ENCODE peak calls at places on chromosomes 4 and X, in five cellular contexts. One of them, this sample, is unnamed.

GRCh38 chr4:87209696-87210095 is 10.7 kb downstream of the KLHL8 start:
- DNase-seq in CD4-positive, alpha-beta memory T cell: no peak
- DNase-seq in A549: no peak
- DNase-seq in left ventricle myocardium inferior: peak
- DNase-seq in GM23248: peak
- DNase-seq in this sample: peak

GRCh38 chrX:136953867-136954787 is 73.6 kb upstream of the RBMX start:
- DNase-seq in CD4-positive, alpha-beta memory T cell: peak
- DNase-seq in A549: peak
- DNase-seq in left ventricle myocardium inferior: peak
- DNase-seq in GM23248: peak
- DNase-seq in this sample: peak

GRCh38 chr4:151808120-151808529 is 47.3 kb upstream of the GATB start:
- DNase-seq in CD4-positive, alpha-beta memory T cell: no peak
- DNase-seq in A549: no peak
- DNase-seq in left ventricle myocardium inferior: no peak
- DNase-seq in GM23248: peak
- DNase-seq in this sample: no peak

GRCh38 chr4:69995526-69996016 is at the start of gene STATH:
- DNase-seq in CD4-positive, alpha-beta memory T cell: no peak
- DNase-seq in A549: no peak
- DNase-seq in left ventricle myocardium inferior: no peak
- DNase-seq in GM23248: no peak
- DNase-seq in this sample: no peak

GRCh38 chr4:37197899-37198298 is 46.6 kb upstream of the NWD2 start:
- DNase-seq in CD4-positive, alpha-beta memory T cell: no peak
- DNase-seq in A549: no peak
- DNase-seq in left ventricle myocardium inferior: no peak
- DNase-seq in GM23248: no peak
- DNase-seq in this sample: no peak

GRCh38 chr4:37966044-37966443 is 5.8 kb downstream of the PTTG2 start:
- DNase-seq in CD4-positive, alpha-beta memory T cell: no peak
- DNase-seq in A549: no peak
- DNase-seq in left ventricle myocardium inferior: no peak
- DNase-seq in GM23248: no peak
- DNase-seq in this sample: no peak

GRCh38 chr4:121219222-121219621 is 55.1 kb upstream of the TNIP3 start:
- DNase-seq in CD4-positive, alpha-beta memory T cell: no peak
- DNase-seq in A549: no peak
- DNase-seq in left ventricle myocardium inferior: no peak
- DNase-seq in GM23248: no peak
- DNase-seq in this sample: no peak

GRCh38 chrX:68843992-68844391 is 15.2 kb downstream of the EFNB1 start:
- DNase-seq in CD4-positive, alpha-beta memory T cell: no peak
- DNase-seq in A549: no peak
- DNase-seq in left ventricle myocardium inferior: no peak
- DNase-seq in GM23248: no peak
- DNase-seq in this sample: no peak

GRCh38 chr4:165905405-165906027 is 32.5 kb downstream of the TLL1 start:
- DNase-seq in CD4-positive, alpha-beta memory T cell: no peak
- DNase-seq in A549: peak
- DNase-seq in left ventricle myocardium inferior: no peak
- DNase-seq in GM23248: no peak
- DNase-seq in this sample: no peak

GRCh38 chr4:78560296-78560963 is 8.9 kb downstream of the ANXA3 start:
- DNase-seq in CD4-positive, alpha-beta memory T cell: no peak
- DNase-seq in A549: peak
- DNase-seq in left ventricle myocardium inferior: no peak
- DNase-seq in GM23248: peak
- DNase-seq in this sample: no peak
- H3K27ac ChIP-seq in CD4-positive, alpha-beta memory T cell: no peak
- H3K27ac ChIP-seq in A549: peak
- H3K27ac ChIP-seq in left ventricle myocardium inferior: peak
- H3K27ac ChIP-seq in GM23248: no peak
- H3K27ac ChIP-seq in this sample: no peak

GRCh38 chr4:183987987-183988392 is 82.9 kb downstream of the STOX2 start:
- DNase-seq in CD4-positive, alpha-beta memory T cell: no peak
- DNase-seq in A549: peak
- DNase-seq in left ventricle myocardium inferior: peak
- DNase-seq in GM23248: peak
- DNase-seq in this sample: peak
- H3K4me3 ChIP-seq in CD4-positive, alpha-beta memory T cell: no peak
- H3K4me3 ChIP-seq in A549: peak
- H3K4me3 ChIP-seq in left ventricle myocardium inferior: peak
- H3K4me3 ChIP-seq in GM23248: peak
- H3K4me3 ChIP-seq in this sample: no peak

GRCh38 chrX:129783176-129783776 is 3.5 kb downstream of the SASH3 start:
- DNase-seq in CD4-positive, alpha-beta memory T cell: no peak
- DNase-seq in A549: no peak
- DNase-seq in left ventricle myocardium inferior: no peak
- DNase-seq in GM23248: no peak
- DNase-seq in this sample: no peak
- H3K27ac ChIP-seq in CD4-positive, alpha-beta memory T cell: peak
- H3K27ac ChIP-seq in A549: no peak
- H3K27ac ChIP-seq in left ventricle myocardium inferior: no peak
- H3K27ac ChIP-seq in GM23248: no peak
- H3K27ac ChIP-seq in this sample: no peak

GRCh38 chrX:56729152-56729557 is at the start of gene NBDY:
- DNase-seq in CD4-positive, alpha-beta memory T cell: peak
- DNase-seq in A549: peak
- DNase-seq in left ventricle myocardium inferior: peak
- DNase-seq in GM23248: peak
- DNase-seq in this sample: peak

GRCh38 chrX:56727531-56727930 is 1.5 kb upstream of the NBDY start:
- DNase-seq in CD4-positive, alpha-beta memory T cell: no peak
- DNase-seq in A549: no peak
- DNase-seq in left ventricle myocardium inferior: no peak
- DNase-seq in GM23248: no peak
- DNase-seq in this sample: no peak

GRCh38 chrX:56728321-56728720 is 722 bp upstream of the NBDY start:
- DNase-seq in CD4-positive, alpha-beta memory T cell: no peak
- DNase-seq in A549: peak
- DNase-seq in left ventricle myocardium inferior: no peak
- DNase-seq in GM23248: peak
- DNase-seq in this sample: no peak

GRCh38 chrX:56726609-56727008 is 2.4 kb upstream of the NBDY start:
- DNase-seq in CD4-positive, alpha-beta memory T cell: peak
- DNase-seq in A549: peak
- DNase-seq in left ventricle myocardium inferior: no peak
- DNase-seq in GM23248: peak
- DNase-seq in this sample: peak

GRCh38 chrX:56728752-56729151 is 291 bp upstream of the NBDY start:
- DNase-seq in CD4-positive, alpha-beta memory T cell: peak
- DNase-seq in A549: peak
- DNase-seq in left ventricle myocardium inferior: no peak
- DNase-seq in GM23248: peak
- DNase-seq in this sample: peak
- H3K4me3 ChIP-seq in CD4-positive, alpha-beta memory T cell: no peak
- H3K4me3 ChIP-seq in A549: peak
- H3K4me3 ChIP-seq in left ventricle myocardium inferior: peak
- H3K4me3 ChIP-seq in GM23248: peak
- H3K4me3 ChIP-seq in this sample: peak